ENCODE peak calls at places on chromosomes 1 and 21, in seven cellular contexts. E, F, T, Y, V, I and G are unnamed samples.

GRCh38 chr1:2047749-2048729 is 2.2 kb upstream of the PRKCZ start:
- DNase-seq in I (no peak), V (no peak), Y (no peak), T (no peak), F (no peak), E (no peak), G (no peak)

GRCh38 chr1:115840615-115841460 is at the start of gene NHLH2:
- DNase-seq in E (no peak), V (no peak), T (no peak), F (no peak), I (no peak), Y (no peak), G (no peak)

GRCh38 chr1:101025283-101025679 is 303 bp downstream of the DPH5 start:
- DNase-seq in I (peak; percentile 41), Y (no peak), F (no peak), V (no peak), T (no peak), E (no peak), G (peak; percentile 19)

GRCh38 chr21:14850394-14850793 is 214.4 kb downstream of the NRIP1 start:
- DNase-seq in I (no peak), F (no peak), E (no peak), V (no peak), T (no peak), Y (no peak), G (no peak)

GRCh38 chr1:41323243-41323642 is 38.0 kb upstream of the FOXO6 start:
- DNase-seq in T (no peak), V (no peak), F (no peak), I (no peak), E (peak; percentile 13), Y (no peak), G (no peak)

GRCh38 chr1:231091853-231092301 is 51.8 kb upstream of the FAM89A start:
- DNase-seq in Y (no peak), E (no peak), F (no peak), T (peak; percentile 61), V (peak; percentile 48), I (no peak), G (no peak)

GRCh38 chr1:217562229-217562878 is 68.5 kb downstream of the GPATCH2 start:
- DNase-seq in I (no peak), Y (no peak), E (no peak), V (no peak), F (no peak), T (peak; percentile 2), G (no peak)

GRCh38 chr1:201126463-201126831 is 537 bp downstream of the ASCL5 start:
- DNase-seq in Y (no peak), E (no peak), T (no peak), F (no peak), I (no peak), V (no peak), G (no peak)

GRCh38 chr1:10686404-10687040 is 109.9 kb downstream of the CASZ1 start:
- DNase-seq in E (no peak), Y (no peak), T (no peak), V (no peak), F (no peak), I (no peak), G (no peak)

GRCh38 chr1:103162360-103162759 is 54.0 kb upstream of the COL11A1 start:
- DNase-seq in T (no peak), F (no peak), Y (no peak), I (no peak), V (no peak), E (no peak), G (no peak)

GRCh38 chr1:28530456-28530855 is 22.4 kb upstream of the TRNAU1AP start:
- DNase-seq in T (no peak), F (no peak), Y (no peak), E (no peak), V (no peak), I (no peak), G (no peak)

GRCh38 chr21:42860345-42860744 is 19.0 kb downstream of the WDR4 start:
- DNase-seq in Y (no peak), E (no peak), I (no peak), F (no peak), V (no peak), T (no peak), G (peak; percentile 15)
- H3K27ac ChIP-seq in Y (no peak overlapping the region), E (no peak overlapping the region), I (no peak overlapping the region), F (no peak overlapping the region), V (no peak overlapping the region), T (no peak overlapping the region), G (no peak overlapping the region)

DNA sequence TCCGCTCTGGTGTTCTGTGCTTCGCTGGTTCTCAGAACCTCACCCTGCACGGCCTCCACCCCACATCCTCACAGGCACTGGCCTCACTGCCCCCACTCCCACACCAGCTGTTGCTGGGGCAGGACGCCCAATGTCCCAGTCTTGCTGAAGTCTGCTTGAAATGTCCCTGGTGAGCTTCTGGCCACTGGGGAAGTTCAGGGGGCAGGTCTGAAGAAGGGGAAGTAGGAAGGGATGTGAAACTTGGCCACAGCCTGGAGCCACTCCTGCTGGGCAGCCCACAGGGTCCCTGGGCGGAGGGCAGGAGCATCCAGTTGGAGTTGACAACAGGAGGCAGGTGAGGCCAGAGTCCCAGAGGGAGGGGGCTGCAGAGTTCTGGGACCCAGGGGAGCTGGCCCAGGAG is at the start of gene C1QA:
- DNase-seq in T (no peak), Y (peak; percentile 54), F (no peak), I (peak; percentile 87), V (no peak), E (no peak), G (no peak)
- TF ChIP-seq POLR2A in T (no peak), Y (no peak), F (peak; percentile 39), I (peak; percentile 15), V (no peak), E (no peak), G (no peak)

GRCh38 chr1:225450491-225451191 is 22.8 kb upstream of the LBR start:
- DNase-seq in I (no peak), F (no peak), V (no peak), Y (no peak), E (no peak), T (no peak), G (no peak)
- H3K27ac ChIP-seq in I (peak overlapping the region; percentile 64), F (no peak overlapping the region), V (no peak overlapping the region), Y (no peak overlapping the region), E (no peak overlapping the region), T (no peak overlapping the region), G (no peak overlapping the region)

GRCh38 chr1:27138927-27139326 is 16.0 kb downstream of the SLC9A1 start:
- DNase-seq in V (no peak), E (no peak), T (no peak), Y (no peak), F (no peak), I (no peak), G (no peak)

GRCh38 chr1:27137544-27138075 is 17.3 kb downstream of the SLC9A1 start:
- DNase-seq in F (peak; percentile 90), T (no peak), I (peak; percentile 88), V (no peak), E (no peak), Y (peak; percentile 62), G (no peak)

GRCh38 chr1:27138368-27138767 is 16.6 kb downstream of the SLC9A1 start:
- DNase-seq in I (no peak), V (no peak), Y (no peak), F (no peak), E (no peak), T (no peak), G (no peak)

GRCh38 chr1:27135920-27136551 is 18.9 kb downstream of the SLC9A1 start:
- DNase-seq in V (no peak), Y (no peak), T (no peak), F (no peak), E (no peak), I (no peak), G (no peak)

DNA sequence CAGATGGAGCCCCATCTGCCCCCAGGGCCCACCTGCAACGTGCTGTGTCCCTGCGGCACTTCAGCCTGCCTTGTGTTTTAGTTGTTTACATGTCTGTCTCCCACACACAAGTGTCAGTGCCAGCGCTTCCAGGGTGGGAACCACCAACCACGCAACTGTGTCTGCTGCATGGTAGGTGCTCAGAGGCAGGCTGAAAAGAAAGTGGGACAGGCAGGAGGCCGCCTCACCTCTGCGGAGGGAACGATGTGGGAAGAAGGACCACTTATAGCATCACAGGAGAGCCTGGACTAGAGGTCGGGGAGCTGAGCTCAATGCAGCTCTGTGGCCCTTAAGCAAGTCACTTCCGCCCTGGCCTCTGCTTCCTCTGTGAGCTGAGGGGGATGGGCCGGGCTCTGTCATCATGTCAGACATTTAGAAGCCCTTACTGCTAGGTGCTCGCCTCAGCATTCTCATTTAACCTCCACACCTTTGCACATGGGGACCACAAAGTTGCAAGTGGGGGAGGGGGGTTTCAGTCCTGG is 17.8 kb downstream of the SLC9A1 start:
- DNase-seq in V (no peak), E (no peak), T (no peak), I (peak; percentile 96), Y (peak; percentile 68), F (peak; percentile 89), G (no peak)
- TF ChIP-seq POLR2A in V (no peak), E (no peak), T (no peak), I (no peak), Y (no peak), F (no peak), G (no peak)

DNA sequence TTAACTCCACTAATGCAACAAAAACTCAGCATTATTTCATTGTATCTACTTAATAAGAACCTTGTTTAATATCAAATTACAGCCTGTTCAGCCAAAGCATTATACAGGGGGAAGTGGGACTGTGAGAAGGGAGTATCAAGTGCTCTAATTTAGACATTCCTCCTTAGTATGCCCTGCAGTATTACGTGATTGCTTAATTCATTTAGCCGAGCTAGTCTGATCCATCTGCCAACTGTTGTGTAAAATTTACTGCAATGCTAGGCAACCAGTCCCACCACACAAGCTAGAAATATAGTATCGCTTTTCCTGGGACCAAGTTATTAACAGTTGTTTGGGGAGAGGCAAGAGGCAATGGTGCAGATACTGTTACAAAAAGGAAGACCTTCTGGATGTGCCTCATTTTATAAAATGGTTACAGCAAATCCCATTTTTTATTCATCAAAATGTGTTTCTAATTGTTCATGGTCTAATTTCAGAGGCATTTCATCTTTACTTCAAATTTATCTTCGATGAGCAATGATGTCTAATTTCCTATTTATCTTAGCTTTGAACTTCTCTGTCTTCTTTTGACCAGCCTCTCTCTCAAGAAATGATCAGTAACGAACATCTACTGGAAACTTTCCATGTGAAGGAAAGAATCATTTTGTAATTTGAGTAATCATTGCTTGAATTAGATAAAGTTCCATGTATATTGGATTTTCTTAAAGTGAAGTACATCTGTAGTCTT is 283.3 kb downstream of the DUSP10 start:
- DNase-seq in Y (no peak), F (no peak), I (no peak), E (no peak), T (no peak), V (no peak), G (no peak)
- H3K27ac ChIP-seq in Y (no peak overlapping the region), F (no peak overlapping the region), I (peak overlapping the region; percentile 38), E (no peak overlapping the region), T (no peak overlapping the region), V (no peak overlapping the region), G (no peak overlapping the region)

DNA sequence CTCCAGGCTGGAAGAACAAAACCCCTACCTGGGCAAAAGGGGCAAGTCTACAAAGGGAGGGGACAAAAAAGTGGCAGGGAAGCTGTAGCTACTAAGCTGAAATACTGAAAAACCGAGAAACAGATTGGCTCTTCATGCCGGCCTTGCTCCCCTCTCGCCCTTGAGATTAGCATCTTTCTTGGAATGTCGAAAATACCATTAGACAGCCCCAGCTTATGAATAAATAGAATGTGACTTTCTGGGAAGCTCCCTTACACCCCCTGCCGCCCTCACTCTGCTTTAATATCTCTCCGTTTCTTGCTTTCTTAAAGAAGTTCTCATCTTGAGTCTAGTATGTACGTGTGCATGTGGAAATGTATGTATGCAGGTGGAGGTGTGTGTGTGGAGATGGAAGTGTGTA is 14.1 kb downstream of the TRAF3IP3 start:
- DNase-seq in V (no peak), I (no peak), Y (no peak), E (no peak), T (peak; percentile 37), F (no peak), G (no peak)
- TF ChIP-seq POLR2A in V (no peak), I (no peak), Y (no peak), E (no peak), T (no peak), F (no peak), G (no peak)

GRCh38 chr1:19374926-19375325 is 62.8 kb downstream of the SLC66A1 start:
- DNase-seq in Y (no peak), I (no peak), F (no peak), V (no peak), E (no peak), T (no peak), G (no peak)
- H3K27ac ChIP-seq in Y (no peak overlapping the region), I (no peak overlapping the region), F (peak overlapping the region; percentile 75), V (no peak overlapping the region), E (no peak overlapping the region), T (no peak overlapping the region), G (no peak overlapping the region)